ENCODE peak calls at places on chromosomes 12 and 14, in nine cellular contexts. I, P, O, J, X, M, Y, B and K are unnamed samples.

GRCh38 chr14:104968541-104969401 is 9.4 kb downstream of the AHNAK2 start:
- DNase-seq in I (no peak), P (no peak), O (peak; percentile 86), J (no peak), X (no peak), M (peak; percentile 56), Y (no peak), B (no peak), K (peak; percentile 84)

GRCh38 chr12:49667319-49668090 is 39.7 kb downstream of the FMNL3 start:
- DNase-seq in I (no peak), P (no peak), O (no peak), J (no peak), X (no peak), M (no peak), Y (no peak), B (no peak), K (no peak)

GRCh38 chr12:105275997-105276760 is 40.2 kb upstream of the APPL2 start:
- DNase-seq in I (no peak), P (no peak), O (peak; percentile 43), J (no peak), X (no peak), M (no peak), Y (no peak), B (no peak), K (peak; percentile 34)

GRCh38 chr12:84585996-84586395 is 326.6 kb downstream of the SLC6A15 start:
- DNase-seq in I (no peak), P (no peak), O (no peak), J (no peak), X (no peak), M (no peak), Y (no peak), B (no peak), K (no peak)

GRCh38 chr12:47527816-47528215 is 178.0 kb downstream of the RPAP3 start:
- DNase-seq in I (no peak), P (no peak), O (no peak), J (no peak), X (no peak), M (no peak), Y (no peak), B (no peak), K (no peak)

GRCh38 chr12:63302941-63303536 is 152.0 kb upstream of the AVPR1A start:
- DNase-seq in I (no peak), P (no peak), O (no peak), J (no peak), X (no peak), M (no peak), Y (no peak), B (no peak), K (no peak)

GRCh38 chr12:48968004-48968403 is 3.5 kb downstream of the WNT10B start:
- DNase-seq in I (no peak), P (no peak), O (no peak), J (no peak), X (no peak), M (no peak), Y (no peak), B (no peak), K (peak; percentile 3)

GRCh38 chr12:54680374-54680773 is 32.2 kb upstream of the DCD start:
- DNase-seq in I (peak; percentile 60), P (no peak), O (no peak), J (no peak), X (peak; percentile 19), M (peak; percentile 43), Y (no peak), B (no peak), K (no peak)